ENCODE peak calls at places on chromosome 13, in four cellular contexts. Z, U, P and A are unnamed samples.
A peak's percentile ranks its signal among the peaks of the same experiment; 100 is the strongest.

GRCh38 chr13:105196052-105196451 is 1339.4 kb downstream of the EFNB2 start:
- DNase-seq in Z (no peak), U (no peak), P (no peak), A (no peak)

GRCh38 chr13:42997381-42997780 is 5.3 kb upstream of the EPSTI1 start:
- DNase-seq in Z (no peak), U (no peak), P (no peak), A (no peak)

GRCh38 chr13:100541882-100542545 is 46.6 kb downstream of the GGACT start:
- DNase-seq in Z (no peak), U (no peak), P (no peak), A (no peak)

GRCh38 chr13:73079359-73079758 is 20.6 kb downstream of the KLF5 start:
- DNase-seq in Z (no peak), U (no peak), P (no peak), A (no peak)

GRCh38 chr13:61414136-61414535 is 1.5 kb downstream of the PCDH20 start:
- DNase-seq in Z (no peak), U (no peak), P (no peak), A (no peak)

GRCh38 chr13:73464758-73465628 is 406.2 kb downstream of the KLF5 start:
- DNase-seq in Z (no peak), U (no peak), P (no peak), A (no peak)

GRCh38 chr13:46142692-46143238 is 37.9 kb upstream of the CPB2 start:
- DNase-seq in Z (no peak), U (no peak), P (no peak), A (no peak)

GRCh38 chr13:81929988-81930387 is 1589.1 kb upstream of the SPRY2 start:
- DNase-seq in Z (no peak), U (no peak), P (no peak), A (no peak)

GRCh38 chr13:24279706-24280105 is 29.7 kb upstream of the C1QTNF9 start:
- DNase-seq in Z (no peak), U (no peak), P (no peak), A (no peak)

GRCh38 chr13:76778906-76779305 is 107.3 kb downstream of the KCTD12 start:
- DNase-seq in Z (no peak), U (no peak), P (no peak), A (no peak)

GRCh38 chr13:32428581-32429072 is 697 bp upstream of the N4BP2L1 start:
- DNase-seq in Z (no peak), U (no peak), P (no peak), A (no peak)

GRCh38 chr13:63190742-63191141 is 1775.1 kb upstream of the PCDH20 start:
- DNase-seq in Z (no peak), U (no peak), P (no peak), A (no peak)

GRCh38 chr13:113361406-113361805 is 2.5 kb downstream of the GRTP1 start:
- DNase-seq in Z (no peak), U (no peak), P (no peak), A (no peak)

GRCh38 chr13:111518161-111518791 is 197.8 kb downstream of the TEX29 start:
- DNase-seq in Z (no peak), U (no peak), P (peak; percentile 36), A (no peak)

GRCh38 chr13:90768116-90768515 is 579.4 kb upstream of the MIR17HG start:
- DNase-seq in Z (no peak), U (no peak), P (no peak), A (no peak)

GRCh38 chr13:104301216-104301975 is 1235.2 kb upstream of the SLC10A2 start:
- DNase-seq in Z (no peak), U (no peak), P (no peak), A (no peak)

GRCh38 chr13:25207291-25207690 is 35.2 kb upstream of the AMER2 start:
- DNase-seq in Z (no peak), U (no peak), P (no peak), A (no peak)

GRCh38 chr13:25292301-25292700 is 5.0 kb upstream of the MTMR6 start:
- DNase-seq in Z (no peak), U (peak; percentile 51), P (no peak), A (no peak)

GRCh38 chr13:40613954-40614353 is 52.5 kb downstream of the FOXO1 start:
- DNase-seq in Z (no peak), U (no peak), P (no peak), A (no peak)

GRCh38 chr13:40618581-40619478 is 47.6 kb downstream of the FOXO1 start:
- DNase-seq in Z (no peak), U (no peak), P (no peak), A (no peak)

GRCh38 chr13:40613192-40613818 is 53.1 kb downstream of the FOXO1 start:
- DNase-seq in Z (peak; percentile 73), U (peak; percentile 60), P (no peak), A (no peak)

GRCh38 chr13:40617801-40618356 is 48.6 kb downstream of the FOXO1 start:
- DNase-seq in Z (peak; percentile 49), U (no peak), P (no peak), A (no peak)

DNA sequence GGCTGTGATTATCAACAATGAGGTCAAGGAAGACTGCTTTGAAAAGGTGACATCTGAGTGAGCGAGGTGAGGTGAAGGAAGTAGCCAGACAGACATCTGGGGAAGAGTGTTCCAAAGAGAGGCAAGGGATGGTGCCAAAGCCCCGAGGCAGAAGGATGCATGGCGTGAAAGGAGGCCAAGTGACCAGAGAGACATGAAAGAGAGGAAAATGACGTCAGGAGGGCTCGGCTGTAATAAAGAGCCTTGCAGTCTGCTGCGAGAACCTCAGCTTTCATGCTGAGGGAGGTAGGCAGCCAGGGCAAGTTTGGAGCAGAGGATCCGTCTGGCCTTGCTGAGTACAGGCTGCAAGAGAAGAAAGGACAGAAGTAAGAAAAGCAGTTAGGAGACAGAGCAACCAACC is 50.8 kb downstream of the FOXO1 start:
- DNase-seq in Z (no peak), U (no peak), P (no peak), A (no peak)
- H3K4me1 ChIP-seq in Z (peaks cover 6% of the 10 kb centered on the region), U (peaks cover 5% of the 10 kb centered on the region), P (peaks cover 11% of the 10 kb centered on the region), A (peaks cover 7% of the 10 kb centered on the region)

DNA sequence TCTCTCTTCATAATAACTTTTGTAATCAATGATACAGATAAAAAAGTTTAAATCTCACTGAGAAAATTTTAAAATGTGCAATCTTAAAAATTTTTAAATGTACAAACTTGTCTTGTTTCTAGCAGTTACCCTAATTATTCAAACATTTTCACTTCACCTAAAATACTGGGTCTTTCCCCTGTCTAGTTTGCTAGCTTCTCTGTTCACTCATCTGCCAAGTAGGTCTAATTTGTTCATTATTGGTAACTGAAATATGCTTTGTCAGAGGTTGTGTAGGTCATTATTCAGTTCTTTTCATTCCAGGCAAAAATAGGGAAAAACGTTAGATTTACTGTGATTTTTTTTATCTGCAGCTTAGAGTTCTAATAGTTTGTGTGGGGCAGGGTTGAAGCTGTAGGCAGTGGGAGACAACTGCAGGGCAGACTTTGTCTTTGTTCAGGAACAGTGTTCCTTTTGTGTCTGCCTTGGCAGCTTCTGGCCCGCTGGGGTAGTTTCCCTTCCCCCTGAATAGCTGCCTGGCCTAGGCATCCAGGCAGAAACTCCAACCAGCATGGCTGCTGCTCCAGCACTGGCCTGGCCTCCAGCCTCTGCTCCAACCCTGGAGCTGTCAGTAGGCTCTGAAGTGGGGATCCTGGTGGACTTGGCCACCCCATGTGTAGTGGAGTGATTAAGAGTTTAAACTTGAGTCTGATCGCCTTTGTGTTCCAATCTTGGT is 48.5 kb downstream of the WDFY2 start:
- DNase-seq in Z (no peak), U (no peak), P (no peak), A (no peak)
- H3K27ac ChIP-seq in Z (no peak overlapping the region), U (no peak overlapping the region), P (peak overlapping the region; percentile 77), A (peak overlapping the region; percentile 99)

GRCh38 chr13:28856284-28856683 is 36.1 kb downstream of the MTUS2 start:
- DNase-seq in Z (no peak), U (no peak), P (no peak), A (no peak)
- H3K4me1 ChIP-seq in Z (no peaks in the 10 kb centered on the region), U (peaks cover 4% of the 10 kb centered on the region), P (no peaks in the 10 kb centered on the region), A (no peaks in the 10 kb centered on the region)

GRCh38 chr13:110256126-110256905 is 50.6 kb downstream of the COL4A1 start:
- DNase-seq in Z (no peak), U (no peak), P (no peak), A (no peak)

GRCh38 chr13:110254751-110255553 is 52.0 kb downstream of the COL4A1 start:
- DNase-seq in Z (no peak), U (no peak), P (no peak), A (no peak)

GRCh38 chr13:110251227-110251791 is 55.6 kb downstream of the COL4A1 start:
- DNase-seq in Z (no peak), U (no peak), P (no peak), A (no peak)

GRCh38 chr13:110257408-110257807 is 49.5 kb downstream of the COL4A1 start:
- DNase-seq in Z (no peak), U (no peak), P (no peak), A (no peak)

DNA sequence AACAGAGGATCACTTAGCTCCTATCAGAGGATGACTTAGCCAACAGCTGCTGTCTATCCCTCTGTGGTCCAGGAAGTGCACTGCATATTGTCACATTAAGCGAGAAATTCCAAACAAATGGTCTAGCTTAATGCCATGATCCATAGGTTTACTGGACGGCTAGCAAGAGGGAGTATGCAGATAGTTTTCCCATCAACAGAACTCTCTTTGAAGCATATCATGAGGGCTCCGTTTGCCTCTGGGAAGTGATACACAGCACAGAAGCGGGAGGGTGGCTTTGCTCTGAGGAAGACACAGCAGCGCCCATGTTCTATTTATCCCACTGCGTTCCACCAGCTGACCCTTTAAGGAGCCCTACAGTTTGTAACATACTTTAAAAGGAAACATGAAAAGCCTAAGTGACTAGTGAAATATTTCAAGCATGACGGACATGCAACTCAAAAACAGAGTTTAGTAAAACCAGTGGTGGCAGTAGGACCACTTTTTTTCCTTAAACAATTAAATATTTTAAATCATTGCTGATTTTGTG is 52.7 kb downstream of the COL4A1 start:
- DNase-seq in Z (no peak), U (no peak), P (no peak), A (no peak)
- H3K27ac ChIP-seq in Z (peak overlapping the region; percentile 71), U (peak overlapping the region; percentile 98), P (no peak overlapping the region), A (peak overlapping the region; percentile 63)

GRCh38 chr13:98989469-98990235 is 11.8 kb upstream of the DOCK9 start:
- DNase-seq in Z (no peak), U (no peak), P (no peak), A (no peak)
- H3K4me1 ChIP-seq in Z (no peaks in the 10 kb centered on the region), U (peaks cover 1% of the 10 kb centered on the region), P (peaks cover 4% of the 10 kb centered on the region), A (peaks cover 34% of the 10 kb centered on the region)

DNA sequence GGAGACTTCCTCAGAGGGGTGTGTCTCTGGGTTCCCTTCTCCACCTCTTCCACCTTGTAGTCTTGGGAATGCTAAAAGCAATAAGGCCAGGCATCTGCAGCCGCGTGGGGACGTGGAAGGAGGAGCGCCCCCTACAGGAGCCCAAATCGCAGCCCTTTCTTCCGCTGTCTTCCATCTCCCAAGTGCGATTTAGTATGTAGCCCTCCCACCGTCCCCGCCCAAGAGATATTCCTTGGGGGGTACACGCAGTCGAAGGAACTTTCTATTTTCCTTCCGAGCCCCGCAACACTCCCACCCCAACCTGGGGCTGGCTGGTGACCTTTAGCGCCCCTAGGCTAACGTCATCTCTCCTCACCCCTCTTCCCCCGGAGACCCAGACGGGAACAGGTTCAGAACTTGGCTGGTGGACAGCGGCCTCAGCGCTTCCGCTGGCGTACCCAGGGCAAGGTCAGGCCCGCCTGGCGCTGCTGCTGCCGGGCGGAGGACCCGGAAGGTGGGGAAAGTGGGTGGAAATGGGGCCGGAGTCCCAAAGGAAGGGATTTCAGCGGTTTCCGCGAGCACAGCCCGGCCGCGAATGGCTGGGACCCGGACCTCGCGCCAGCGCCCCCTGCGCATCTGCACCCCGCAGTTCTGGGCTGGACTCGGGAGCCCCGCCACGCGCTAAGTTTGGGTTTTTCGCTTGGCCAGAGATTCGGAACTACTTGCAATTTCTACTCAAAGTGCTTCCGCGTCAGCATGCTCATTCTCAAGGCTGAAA is 2.1 kb upstream of the PCDH8 start:
- DNase-seq in Z (peak; percentile 26), U (peak; percentile 83), P (peak; percentile 69), A (peak; percentile 52)
- H3K27ac ChIP-seq in Z (no peak overlapping the region), U (no peak overlapping the region), P (no peak overlapping the region), A (no peak overlapping the region)

GRCh38 chr13:97281028-97281427 is 58.9 kb downstream of the MBNL2 start:
- DNase-seq in Z (no peak), U (no peak), P (no peak), A (no peak)
- H3K4me1 ChIP-seq in Z (peaks cover 7% of the 10 kb centered on the region), U (peaks cover 7% of the 10 kb centered on the region), P (peaks cover 12% of the 10 kb centered on the region), A (peaks cover 58% of the 10 kb centered on the region)